ENCODE peak calls at places on chromosomes 11 and 22, in ten cellular contexts. Q is AG09309; G is GM12865; P is right atrium auricular region; C is effector memory CD4-positive, alpha-beta T cell; E is anterior cingulate cortex; A is NCI-H2029; Z is CD8-positive, alpha-beta memory T cell; H is HepG2; J is neural crest cell. L is an unnamed sample.

GRCh38 chr11:11179239-11179638 is 173.8 kb downstream of the CSNK2A3 start:
- DNase-seq in E (no peak), J (no peak), G (no peak), C (no peak), A (no peak), Z (no peak), P (no peak), Q (peak; percentile 40), H (no peak), L (no peak)

GRCh38 chr11:132064987-132065620 is 694.7 kb downstream of the NTM start:
- DNase-seq in H (no peak), C (no peak), Q (peak; percentile 96), A (no peak), Z (no peak), J (no peak), E (no peak), P (no peak), G (no peak), L (no peak)

GRCh38 chr11:32947985-32948384 is 55.4 kb downstream of the QSER1 start:
- DNase-seq in H (no peak), Z (no peak), G (no peak), A (no peak), J (no peak), E (no peak), P (no peak), C (no peak), Q (no peak), L (no peak)

GRCh38 chr11:36540998-36541397 is 26.8 kb upstream of the RAG1 start:
- DNase-seq in A (no peak), C (peak; percentile 5), Z (no peak), Q (peak; percentile 2), P (no peak), G (peak; percentile 77), H (peak; percentile 32), E (no peak), J (no peak), L (peak; percentile 79)

GRCh38 chr11:120608760-120609211 is 97.2 kb downstream of the GRIK4 start:
- DNase-seq in J (no peak), H (no peak), Z (no peak), C (no peak), E (no peak), A (no peak), Q (peak; percentile 8), G (no peak), P (no peak), L (peak; percentile 69)

GRCh38 chr11:111982019-111982464 is 43.2 kb upstream of the DLAT start:
- DNase-seq in Q (no peak), P (no peak), H (peak; percentile 70), A (peak; percentile 27), E (peak; percentile 17), J (no peak), C (peak; percentile 20), Z (no peak), G (peak; percentile 74), L (peak; percentile 95)

GRCh38 chr11:20161230-20161918 is 1.1 kb upstream of the DBX1 start:
- DNase-seq in G (no peak), E (no peak), C (no peak), Q (no peak), J (no peak), Z (no peak), H (no peak), A (peak; percentile 8), P (no peak), L (peak; percentile 82)

GRCh38 chr11:4636962-4637661 is at the start of gene OR51D1:
- DNase-seq in P (peak; percentile 75), Q (peak; percentile 13), J (peak; percentile 77), E (peak; percentile 46), Z (peak; percentile 58), G (peak; percentile 77), H (peak; percentile 41), A (peak; percentile 64), C (peak; percentile 47), L (peak; percentile 94)

GRCh38 chr22:49769691-49770315 is 57.9 kb downstream of the BRD1 start:
- DNase-seq in E (no peak), Q (no peak), A (no peak), G (no peak), H (no peak), C (no peak), P (no peak), Z (no peak), J (no peak), L (no peak)

GRCh38 chr11:35615911-35616900 is 2.1 kb upstream of the FJX1 start:
- DNase-seq in A (peak; percentile 90), Z (no peak), J (no peak), C (peak; percentile 12), H (peak; percentile 27), E (no peak), G (peak; percentile 56), Q (no peak), P (no peak), L (no peak)

GRCh38 chr22:19194751-19195536 is 16.4 kb upstream of the SLC25A1 start:
- DNase-seq in C (no peak), J (no peak), H (no peak), E (no peak), Z (no peak), P (no peak), A (no peak), G (no peak), Q (no peak), L (no peak)

GRCh38 chr22:23565942-23566715 is 14.0 kb downstream of the IGLL1 start:
- DNase-seq in Q (no peak), Z (no peak), A (no peak), P (no peak), J (peak; percentile 64), C (no peak), G (no peak), E (no peak), H (peak; percentile 31), L (peak; percentile 80)

GRCh38 chr11:44417756-44418437 is 108.0 kb upstream of the ALX4 start:
- DNase-seq in A (no peak), P (no peak), C (no peak), J (no peak), H (peak; percentile 14), G (no peak), Z (no peak), E (no peak), Q (no peak), L (peak; percentile 19)

GRCh38 chr22:37909756-37910155 is 3.7 kb downstream of the MICALL1 start:
- DNase-seq in C (no peak), G (no peak), P (no peak), A (no peak), J (no peak), Q (no peak), H (no peak), Z (no peak), E (no peak), L (no peak)

GRCh38 chr11:69320326-69320725 is 26.4 kb downstream of the MYEOV start:
- DNase-seq in C (no peak), P (no peak), H (no peak), Z (no peak), E (no peak), G (no peak), J (no peak), A (no peak), Q (no peak), L (no peak)

GRCh38 chr22:42603427-42603826 is 11.3 kb downstream of the POLDIP3 start:
- DNase-seq in A (no peak), H (no peak), G (no peak), J (no peak), P (no peak), Z (no peak), C (no peak), E (no peak), Q (no peak), L (no peak)

GRCh38 chr11:61173456-61173855 is 12.2 kb upstream of the VPS37C start:
- DNase-seq in G (peak; percentile 49), C (no peak), P (no peak), Q (no peak), E (no peak), Z (no peak), H (peak; percentile 41), J (no peak), A (no peak), L (no peak)

GRCh38 chr11:119904636-119905035 is 175.6 kb upstream of the NECTIN1 start:
- DNase-seq in Q (no peak), J (no peak), E (no peak), C (no peak), P (no peak), Z (no peak), G (no peak), A (no peak), H (no peak), L (no peak)

GRCh38 chr11:117872420-117872961 is 4.0 kb downstream of the FXYD6 start:
- DNase-seq in J (no peak), C (no peak), A (no peak), E (no peak), P (no peak), H (no peak), Z (no peak), Q (no peak), G (no peak), L (no peak)

GRCh38 chr11:120208777-120209176 is 2.1 kb upstream of the OAF start:
- DNase-seq in E (no peak), J (no peak), Z (no peak), P (peak; percentile 84), Q (no peak), H (peak; percentile 86), G (no peak), A (no peak), C (no peak), L (no peak)